ENCODE peak calls at places on chromosome 1, in nine cellular contexts. C, X, Y, D, N, I, O, T and M are unnamed samples.
A peak's percentile ranks its signal among the peaks of the same experiment; 100 is the strongest.

GRCh38 chr1:94156226-94156625 is 35.3 kb upstream of the ABCA4 start:
- DNase-seq in N (no peak), X (no peak), C (peak; percentile 48), I (no peak), T (no peak), O (no peak), Y (no peak), D (no peak), M (no peak)

GRCh38 chr1:219542828-219543518 is 69.9 kb downstream of the ZC3H11B start:
- DNase-seq in X (no peak), C (no peak), Y (no peak), D (peak; percentile 85), T (no peak), N (no peak), O (no peak), I (no peak), M (no peak)

GRCh38 chr1:182301467-182302198 is 90.0 kb downstream of the GLUL start:
- DNase-seq in O (no peak), N (no peak), C (no peak), I (peak; percentile 15), D (no peak), Y (peak; percentile 57), T (no peak), X (peak; percentile 25), M (peak; percentile 46)

GRCh38 chr1:203867816-203868215 is 6.4 kb downstream of the SNRPE start:
- DNase-seq in C (no peak), Y (no peak), T (no peak), N (no peak), X (no peak), I (no peak), O (no peak), D (peak; percentile 48), M (no peak)

GRCh38 chr1:17606826-17607440 is 67.4 kb downstream of the ARHGEF10L start:
- DNase-seq in I (no peak), D (peak; percentile 80), C (no peak), N (peak; percentile 63), X (peak; percentile 12), Y (peak; percentile 69), T (peak; percentile 75), O (peak; percentile 52), M (peak; percentile 68)

GRCh38 chr1:99062192-99062591 is 57.5 kb upstream of the PLPPR5 start:
- DNase-seq in T (no peak), I (no peak), N (no peak), O (no peak), Y (no peak), D (no peak), X (no peak), C (no peak), M (no peak)

GRCh38 chr1:223748773-223749733 is 36.7 kb downstream of the CAPN2 start:
- DNase-seq in C (no peak), D (peak; percentile 66), X (peak; percentile 73), Y (peak; percentile 44), I (peak; percentile 78), T (peak; percentile 86), N (peak; percentile 20), O (peak; percentile 46), M (peak; percentile 34)

GRCh38 chr1:230877139-230877923 is 9.0 kb upstream of the C1orf198 start:
- DNase-seq in N (no peak), O (no peak), Y (no peak), X (no peak), I (no peak), C (no peak), D (peak; percentile 67), T (no peak), M (no peak)

GRCh38 chr1:104933846-104934245 is 1184.1 kb downstream of the AMY1C start:
- DNase-seq in O (no peak), I (no peak), D (no peak), N (no peak), C (no peak), Y (no peak), T (no peak), X (no peak), M (no peak)

GRCh38 chr1:227395391-227396028 is 77.2 kb upstream of the CDC42BPA start:
- DNase-seq in I (no peak), Y (no peak), C (no peak), N (no peak), D (no peak), X (no peak), O (no peak), T (no peak), M (no peak)

GRCh38 chr1:154777151-154777550 is 92.9 kb downstream of the KCNN3 start:
- DNase-seq in T (no peak), I (no peak), X (no peak), C (no peak), Y (no peak), O (no peak), N (no peak), D (no peak), M (no peak)